ENCODE peak calls at places on chromosome 22, in four cellular contexts. N is fibroblast of the aortic adventitia, B is breast epithelium, I is transverse colon. L is an unnamed sample.

GRCh38 chr22:48315415-48316244 is 1512.0 kb downstream of the BRD1 start:
- DNase-seq in N (no peak), B (no peak), I (no peak), L (no peak)

GRCh38 chr22:31496735-31497146 is 405 bp downstream of the SFI1 start:
- DNase-seq in N (peak), B (no peak), I (peak), L (no peak)

GRCh38 chr22:42692239-42693054 is 28.2 kb downstream of the A4GALT start:
- DNase-seq in N (no peak), B (no peak), I (no peak), L (no peak)

GRCh38 chr22:40385041-40385782 is 14.8 kb downstream of the SGSM3 start:
- DNase-seq in N (no peak), B (no peak), I (peak), L (no peak)

GRCh38 chr22:29002603-29003002 is 59.0 kb downstream of the C22orf31 start:
- DNase-seq in N (no peak), B (no peak), I (no peak), L (no peak)

GRCh38 chr22:37484115-37485005 is 1.8 kb downstream of the MFNG start:
- DNase-seq in N (no peak), B (no peak), I (peak), L (peak)

GRCh38 chr22:31106001-31106571 is 1.3 kb downstream of the SELENOM start:
- DNase-seq in N (no peak), B (no peak), I (no peak), L (no peak)

GRCh38 chr22:49303781-49304461 is 523.8 kb downstream of the BRD1 start:
- DNase-seq in N (no peak), B (peak), I (no peak), L (no peak)

GRCh38 chr22:37501176-37501609 is 15.0 kb upstream of the MFNG start:
- DNase-seq in N (no peak), B (no peak), I (peak), L (no peak)

GRCh38 chr22:24003887-24004286 is 1.4 kb downstream of the GSTT4 start:
- DNase-seq in N (no peak), B (no peak), I (no peak), L (no peak)
- H3K4me3 ChIP-seq in N (no peak), B (no peak), I (no peak), L (no peak)

GRCh38 chr22:35896306-35896705 is 132.3 kb downstream of the RBFOX2 start:
- DNase-seq in N (no peak), B (no peak), I (no peak), L (no peak)
- H3K4me3 ChIP-seq in N (no peak), B (no peak), I (no peak), L (peak)

GRCh38 chr22:27614291-27615007 is 187.1 kb downstream of the MN1 start:
- DNase-seq in N (no peak), B (no peak), I (no peak), L (no peak)
- H3K4me3 ChIP-seq in N (peak), B (peak), I (peak), L (peak)

DNA sequence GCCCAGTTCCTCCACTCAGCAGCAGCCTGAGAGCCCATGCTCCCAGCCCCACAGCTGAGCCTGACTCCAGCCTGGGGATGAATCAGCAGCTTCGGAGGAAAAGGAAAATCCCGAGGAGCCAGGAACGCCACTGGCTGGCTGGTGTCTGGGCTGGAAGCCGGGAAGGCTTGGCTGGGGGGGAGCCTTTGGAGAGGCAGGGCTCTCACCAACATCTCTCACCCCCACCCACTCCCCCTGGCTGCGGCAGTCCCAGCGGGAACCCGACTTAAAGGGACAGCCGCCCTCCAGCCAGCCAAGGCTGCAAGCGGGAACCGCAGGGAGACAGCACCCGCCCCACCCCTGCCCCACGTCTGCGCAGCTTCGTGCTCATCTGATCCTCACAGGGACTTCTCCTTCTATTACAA is 28.4 kb downstream of the KIAA0930 start:
- DNase-seq in N (peak), B (peak), I (peak), L (no peak)
- H3K4me3 ChIP-seq in N (peak), B (peak), I (peak), L (peak)